ENCODE peak calls at places on chromosomes 2 and 18, in ten cellular contexts. One of them, this sample, is unnamed.

GRCh38 chr2:27118525-27119329 is at the start of gene CGREF1:
- DNase-seq in tibial artery: no peak
- DNase-seq in cardiac muscle cell: peak
- DNase-seq in prostate gland: no peak
- DNase-seq in stomach: peak
- DNase-seq in CD8-positive, alpha-beta T cell: no peak
- DNase-seq in pancreas: no peak
- DNase-seq in foreskin fibroblast: no peak
- DNase-seq in mammary epithelial cell: no peak
- DNase-seq in ovary: no peak
- DNase-seq in this sample: no peak

GRCh38 chr2:197191177-197191947 is 119.2 kb downstream of the ANKRD44 start:
- DNase-seq in mammary epithelial cell: peak
- DNase-seq in foreskin fibroblast: no peak
- DNase-seq in ovary: no peak
- DNase-seq in tibial artery: no peak
- DNase-seq in stomach: no peak
- DNase-seq in CD8-positive, alpha-beta T cell: no peak
- DNase-seq in prostate gland: no peak
- DNase-seq in cardiac muscle cell: peak
- DNase-seq in pancreas: no peak
- DNase-seq in this sample: no peak

GRCh38 chr2:165196411-165196810 is 7.4 kb downstream of the SCN3A start:
- DNase-seq in cardiac muscle cell: no peak
- DNase-seq in mammary epithelial cell: no peak
- DNase-seq in CD8-positive, alpha-beta T cell: no peak
- DNase-seq in foreskin fibroblast: no peak
- DNase-seq in tibial artery: no peak
- DNase-seq in prostate gland: no peak
- DNase-seq in pancreas: no peak
- DNase-seq in ovary: no peak
- DNase-seq in stomach: no peak
- DNase-seq in this sample: no peak

GRCh38 chr2:77005522-77005921 is 516.7 kb downstream of the LRRTM4 start:
- DNase-seq in prostate gland: no peak
- DNase-seq in foreskin fibroblast: no peak
- DNase-seq in pancreas: no peak
- DNase-seq in CD8-positive, alpha-beta T cell: no peak
- DNase-seq in cardiac muscle cell: no peak
- DNase-seq in tibial artery: no peak
- DNase-seq in stomach: no peak
- DNase-seq in mammary epithelial cell: no peak
- DNase-seq in ovary: no peak
- DNase-seq in this sample: no peak

GRCh38 chr2:71720596-71721361 is 267.4 kb downstream of the DYSF start:
- DNase-seq in prostate gland: no peak
- DNase-seq in stomach: no peak
- DNase-seq in foreskin fibroblast: no peak
- DNase-seq in pancreas: no peak
- DNase-seq in CD8-positive, alpha-beta T cell: no peak
- DNase-seq in mammary epithelial cell: no peak
- DNase-seq in tibial artery: no peak
- DNase-seq in cardiac muscle cell: no peak
- DNase-seq in ovary: no peak
- DNase-seq in this sample: no peak

GRCh38 chr2:1869248-1869647 is 124.9 kb upstream of the PXDN start:
- DNase-seq in prostate gland: no peak
- DNase-seq in pancreas: no peak
- DNase-seq in tibial artery: no peak
- DNase-seq in CD8-positive, alpha-beta T cell: no peak
- DNase-seq in foreskin fibroblast: no peak
- DNase-seq in ovary: no peak
- DNase-seq in cardiac muscle cell: no peak
- DNase-seq in stomach: no peak
- DNase-seq in mammary epithelial cell: no peak
- DNase-seq in this sample: no peak

GRCh38 chr2:240590681-240591111 is 4.2 kb downstream of the CAPN10 start:
- DNase-seq in tibial artery: peak
- DNase-seq in mammary epithelial cell: no peak
- DNase-seq in CD8-positive, alpha-beta T cell: no peak
- DNase-seq in pancreas: peak
- DNase-seq in cardiac muscle cell: no peak
- DNase-seq in stomach: no peak
- DNase-seq in foreskin fibroblast: no peak
- DNase-seq in prostate gland: no peak
- DNase-seq in ovary: no peak
- DNase-seq in this sample: no peak

GRCh38 chr2:237222178-237222577 is 136.5 kb downstream of the COPS8 start:
- DNase-seq in tibial artery: no peak
- DNase-seq in foreskin fibroblast: peak
- DNase-seq in prostate gland: no peak
- DNase-seq in stomach: no peak
- DNase-seq in pancreas: no peak
- DNase-seq in CD8-positive, alpha-beta T cell: no peak
- DNase-seq in ovary: no peak
- DNase-seq in cardiac muscle cell: peak
- DNase-seq in mammary epithelial cell: no peak
- DNase-seq in this sample: no peak

GRCh38 chr18:5890606-5891360 is 4.5 kb downstream of the TMEM200C start:
- DNase-seq in stomach: peak
- DNase-seq in cardiac muscle cell: peak
- DNase-seq in ovary: peak
- DNase-seq in mammary epithelial cell: no peak
- DNase-seq in prostate gland: no peak
- DNase-seq in foreskin fibroblast: no peak
- DNase-seq in pancreas: peak
- DNase-seq in CD8-positive, alpha-beta T cell: no peak
- DNase-seq in tibial artery: peak
- DNase-seq in this sample: no peak

GRCh38 chr2:134395779-134396178 is 141.9 kb downstream of the MGAT5 start:
- DNase-seq in prostate gland: no peak
- DNase-seq in tibial artery: no peak
- DNase-seq in ovary: no peak
- DNase-seq in stomach: no peak
- DNase-seq in mammary epithelial cell: no peak
- DNase-seq in cardiac muscle cell: no peak
- DNase-seq in CD8-positive, alpha-beta T cell: no peak
- DNase-seq in foreskin fibroblast: no peak
- DNase-seq in pancreas: no peak
- DNase-seq in this sample: no peak

GRCh38 chr18:995641-996040 is 91.0 kb downstream of the ADCYAP1 start:
- DNase-seq in CD8-positive, alpha-beta T cell: no peak
- DNase-seq in mammary epithelial cell: peak
- DNase-seq in stomach: no peak
- DNase-seq in foreskin fibroblast: no peak
- DNase-seq in tibial artery: no peak
- DNase-seq in prostate gland: no peak
- DNase-seq in ovary: no peak
- DNase-seq in cardiac muscle cell: peak
- DNase-seq in pancreas: no peak
- DNase-seq in this sample: no peak

GRCh38 chr2:211468217-211468616 is 911.8 kb downstream of the CPS1 start:
- DNase-seq in tibial artery: no peak
- DNase-seq in mammary epithelial cell: no peak
- DNase-seq in foreskin fibroblast: no peak
- DNase-seq in stomach: no peak
- DNase-seq in cardiac muscle cell: no peak
- DNase-seq in prostate gland: no peak
- DNase-seq in pancreas: no peak
- DNase-seq in CD8-positive, alpha-beta T cell: no peak
- DNase-seq in ovary: no peak
- DNase-seq in this sample: no peak

GRCh38 chr2:40248294-40248693 is 203.6 kb downstream of the SLC8A1 start:
- DNase-seq in prostate gland: no peak
- DNase-seq in foreskin fibroblast: no peak
- DNase-seq in stomach: no peak
- DNase-seq in mammary epithelial cell: no peak
- DNase-seq in pancreas: no peak
- DNase-seq in cardiac muscle cell: no peak
- DNase-seq in CD8-positive, alpha-beta T cell: no peak
- DNase-seq in tibial artery: no peak
- DNase-seq in ovary: no peak
- DNase-seq in this sample: no peak

GRCh38 chr2:234341332-234341985 is 155.4 kb downstream of the ARL4C start:
- DNase-seq in prostate gland: no peak
- DNase-seq in cardiac muscle cell: no peak
- DNase-seq in stomach: no peak
- DNase-seq in foreskin fibroblast: peak
- DNase-seq in CD8-positive, alpha-beta T cell: no peak
- DNase-seq in pancreas: no peak
- DNase-seq in tibial artery: no peak
- DNase-seq in mammary epithelial cell: no peak
- DNase-seq in ovary: no peak
- DNase-seq in this sample: no peak

GRCh38 chr2:164677271-164677670 is 56.0 kb upstream of the GRB14 start:
- DNase-seq in CD8-positive, alpha-beta T cell: no peak
- DNase-seq in pancreas: no peak
- DNase-seq in ovary: no peak
- DNase-seq in tibial artery: no peak
- DNase-seq in cardiac muscle cell: no peak
- DNase-seq in foreskin fibroblast: no peak
- DNase-seq in stomach: no peak
- DNase-seq in prostate gland: no peak
- DNase-seq in mammary epithelial cell: peak
- DNase-seq in this sample: no peak

GRCh38 chr2:18476484-18476883 is 84.0 kb downstream of the RDH14 start:
- DNase-seq in prostate gland: no peak
- DNase-seq in ovary: no peak
- DNase-seq in stomach: no peak
- DNase-seq in tibial artery: no peak
- DNase-seq in CD8-positive, alpha-beta T cell: no peak
- DNase-seq in foreskin fibroblast: no peak
- DNase-seq in mammary epithelial cell: no peak
- DNase-seq in cardiac muscle cell: no peak
- DNase-seq in pancreas: no peak
- DNase-seq in this sample: no peak

GRCh38 chr2:18477333-18477732 is 83.1 kb downstream of the RDH14 start:
- DNase-seq in tibial artery: no peak
- DNase-seq in cardiac muscle cell: no peak
- DNase-seq in prostate gland: no peak
- DNase-seq in foreskin fibroblast: no peak
- DNase-seq in mammary epithelial cell: no peak
- DNase-seq in stomach: no peak
- DNase-seq in CD8-positive, alpha-beta T cell: no peak
- DNase-seq in ovary: no peak
- DNase-seq in pancreas: no peak
- DNase-seq in this sample: no peak

GRCh38 chr2:18475884-18476283 is 84.6 kb downstream of the RDH14 start:
- DNase-seq in ovary: no peak
- DNase-seq in pancreas: no peak
- DNase-seq in CD8-positive, alpha-beta T cell: no peak
- DNase-seq in tibial artery: no peak
- DNase-seq in mammary epithelial cell: no peak
- DNase-seq in stomach: no peak
- DNase-seq in foreskin fibroblast: no peak
- DNase-seq in prostate gland: no peak
- DNase-seq in cardiac muscle cell: no peak
- DNase-seq in this sample: no peak

GRCh38 chr2:18473241-18473841 is 87.1 kb downstream of the RDH14 start:
- DNase-seq in CD8-positive, alpha-beta T cell: no peak
- DNase-seq in stomach: no peak
- DNase-seq in tibial artery: no peak
- DNase-seq in pancreas: no peak
- DNase-seq in mammary epithelial cell: peak
- DNase-seq in cardiac muscle cell: peak
- DNase-seq in prostate gland: no peak
- DNase-seq in ovary: no peak
- DNase-seq in foreskin fibroblast: peak
- DNase-seq in this sample: no peak

GRCh38 chr2:18474690-18475089 is 85.8 kb downstream of the RDH14 start:
- DNase-seq in ovary: no peak
- DNase-seq in mammary epithelial cell: no peak
- DNase-seq in stomach: no peak
- DNase-seq in prostate gland: no peak
- DNase-seq in cardiac muscle cell: peak
- DNase-seq in foreskin fibroblast: no peak
- DNase-seq in tibial artery: no peak
- DNase-seq in CD8-positive, alpha-beta T cell: no peak
- DNase-seq in pancreas: no peak
- DNase-seq in this sample: no peak
- H3K4me3 ChIP-seq in ovary: no peak
- H3K4me3 ChIP-seq in mammary epithelial cell: no peak
- H3K4me3 ChIP-seq in stomach: no peak
- H3K4me3 ChIP-seq in prostate gland: no peak
- H3K4me3 ChIP-seq in cardiac muscle cell: no peak
- H3K4me3 ChIP-seq in foreskin fibroblast: no peak
- H3K4me3 ChIP-seq in tibial artery: no peak
- H3K4me3 ChIP-seq in CD8-positive, alpha-beta T cell: no peak
- H3K4me3 ChIP-seq in pancreas: no peak
- H3K4me3 ChIP-seq in this sample: no peak

DNA sequence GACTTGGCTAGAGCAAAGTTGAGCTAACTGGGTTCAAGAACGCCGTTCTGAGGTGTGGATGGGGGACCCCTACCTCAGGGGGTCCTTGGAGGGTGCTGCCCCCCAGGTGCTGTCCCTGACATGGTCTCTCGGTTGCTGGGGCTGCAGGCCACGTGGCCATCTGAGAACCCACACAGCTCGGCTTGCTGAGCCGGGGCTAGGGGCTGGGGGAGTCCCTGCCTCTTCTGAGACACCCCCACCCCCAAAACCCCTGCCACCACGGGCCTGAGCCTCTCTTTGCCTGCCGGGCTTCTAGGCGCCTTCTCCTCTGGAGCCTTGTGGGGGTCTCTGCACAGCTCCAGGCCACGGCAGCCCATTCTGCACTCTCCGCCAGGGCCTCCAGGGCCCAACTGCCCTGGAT is 52.0 kb upstream of the LAMA1 start:
- DNase-seq in tibial artery: no peak
- DNase-seq in cardiac muscle cell: no peak
- DNase-seq in prostate gland: no peak
- DNase-seq in mammary epithelial cell: no peak
- DNase-seq in pancreas: no peak
- DNase-seq in foreskin fibroblast: no peak
- DNase-seq in CD8-positive, alpha-beta T cell: no peak
- DNase-seq in ovary: no peak
- DNase-seq in stomach: no peak
- DNase-seq in this sample: no peak
- TF ChIP-seq CTCF in tibial artery: no peak
- TF ChIP-seq CTCF in cardiac muscle cell: no peak
- TF ChIP-seq CTCF in prostate gland: no peak
- TF ChIP-seq CTCF in mammary epithelial cell: no peak
- TF ChIP-seq CTCF in pancreas: no peak
- TF ChIP-seq CTCF in foreskin fibroblast: no peak
- TF ChIP-seq CTCF in CD8-positive, alpha-beta T cell: no peak
- TF ChIP-seq CTCF in ovary: no peak
- TF ChIP-seq CTCF in stomach: no peak
- TF ChIP-seq CTCF in this sample: no peak

GRCh38 chr2:74415762-74416395 is 5.5 kb downstream of the C2orf81 start:
- DNase-seq in prostate gland: no peak
- DNase-seq in stomach: no peak
- DNase-seq in tibial artery: no peak
- DNase-seq in CD8-positive, alpha-beta T cell: no peak
- DNase-seq in foreskin fibroblast: no peak
- DNase-seq in pancreas: no peak
- DNase-seq in ovary: no peak
- DNase-seq in cardiac muscle cell: no peak
- DNase-seq in mammary epithelial cell: no peak
- DNase-seq in this sample: no peak
- H3K4me3 ChIP-seq in prostate gland: peak
- H3K4me3 ChIP-seq in stomach: peak
- H3K4me3 ChIP-seq in tibial artery: peak
- H3K4me3 ChIP-seq in CD8-positive, alpha-beta T cell: peak
- H3K4me3 ChIP-seq in foreskin fibroblast: peak
- H3K4me3 ChIP-seq in pancreas: peak
- H3K4me3 ChIP-seq in ovary: peak
- H3K4me3 ChIP-seq in cardiac muscle cell: no peak
- H3K4me3 ChIP-seq in mammary epithelial cell: no peak
- H3K4me3 ChIP-seq in this sample: no peak

GRCh38 chr2:72834561-72834960 is 8.7 kb upstream of the EXOC6B start:
- DNase-seq in ovary: no peak
- DNase-seq in cardiac muscle cell: no peak
- DNase-seq in pancreas: no peak
- DNase-seq in stomach: no peak
- DNase-seq in foreskin fibroblast: no peak
- DNase-seq in mammary epithelial cell: no peak
- DNase-seq in tibial artery: no peak
- DNase-seq in prostate gland: no peak
- DNase-seq in CD8-positive, alpha-beta T cell: no peak
- DNase-seq in this sample: no peak
- TF ChIP-seq CTCF in ovary: no peak
- TF ChIP-seq CTCF in cardiac muscle cell: no peak
- TF ChIP-seq CTCF in pancreas: no peak
- TF ChIP-seq CTCF in stomach: no peak
- TF ChIP-seq CTCF in foreskin fibroblast: no peak
- TF ChIP-seq CTCF in mammary epithelial cell: no peak
- TF ChIP-seq CTCF in tibial artery: no peak
- TF ChIP-seq CTCF in prostate gland: no peak
- TF ChIP-seq CTCF in CD8-positive, alpha-beta T cell: no peak
- TF ChIP-seq CTCF in this sample: no peak